ENCODE peak calls at places on chromosomes 2 and 18, in seven cellular contexts. V, F, B, N, S, X and E are unnamed samples.

GRCh38 chr2:179410552-179411356 is 146.1 kb upstream of the SESTD1 start:
- DNase-seq in V (no peak), F (peak), B (peak), N (peak), S (no peak), X (peak), E (peak)

GRCh38 chr2:216665717-216666116 is 29.6 kb downstream of the IGFBP5 start:
- DNase-seq in V (no peak), F (peak), B (no peak), N (no peak), S (no peak), X (peak), E (no peak)

GRCh38 chr2:205685314-205686230 is 3.3 kb downstream of the NRP2 start:
- DNase-seq in V (no peak), F (peak), B (peak), N (peak), S (peak), X (peak), E (no peak)

GRCh38 chr2:151767536-151767935 is 33.3 kb upstream of the NEB start:
- DNase-seq in V (no peak), F (no peak), B (no peak), N (no peak), S (no peak), X (no peak), E (no peak)

GRCh38 chr2:163345795-163346573 is 389.8 kb downstream of the FIGN start:
- DNase-seq in V (no peak), F (no peak), B (peak), N (no peak), S (no peak), X (no peak), E (peak)

GRCh38 chr2:190649798-190650390 is 1.0 kb downstream of the NAB1 start:
- DNase-seq in V (no peak), F (no peak), B (no peak), N (no peak), S (no peak), X (no peak), E (peak)

GRCh38 chr18:7221424-7222155 is 9.3 kb upstream of the LRRC30 start:
- DNase-seq in V (no peak), F (no peak), B (peak), N (peak), S (no peak), X (peak), E (peak)

GRCh38 chr18:79442508-79443221 is 46.9 kb downstream of the NFATC1 start:
- DNase-seq in V (no peak), F (no peak), B (no peak), N (no peak), S (no peak), X (no peak), E (peak)

GRCh38 chr2:11028407-11028916 is 116.7 kb downstream of the KCNF1 start:
- DNase-seq in V (no peak), F (peak), B (no peak), N (no peak), S (no peak), X (peak), E (no peak)

GRCh38 chr2:39508243-39508642 is 71.2 kb upstream of the MAP4K3 start:
- DNase-seq in V (no peak), F (no peak), B (no peak), N (no peak), S (no peak), X (no peak), E (no peak)

GRCh38 chr18:23694642-23695430 is 5.6 kb downstream of the LAMA3 start:
- DNase-seq in V (no peak), F (no peak), B (no peak), N (no peak), S (no peak), X (no peak), E (no peak)

GRCh38 chr2:158460632-158461297 is 4.0 kb downstream of the PKP4 start:
- DNase-seq in V (no peak), F (no peak), B (no peak), N (no peak), S (no peak), X (no peak), E (peak)
- H3K4me3 ChIP-seq in V (no peak), F (no peak), B (no peak), N (no peak), S (no peak), X (peak), E (no peak)

GRCh38 chr2:29347774-29348465 is 232.7 kb downstream of the CLIP4 start:
- DNase-seq in V (no peak), F (no peak), B (no peak), N (no peak), S (no peak), X (no peak), E (no peak)

GRCh38 chr2:29345236-29345635 is 230.0 kb downstream of the CLIP4 start:
- DNase-seq in V (no peak), F (no peak), B (no peak), N (no peak), S (no peak), X (no peak), E (no peak)

GRCh38 chr2:29343830-29344229 is 228.6 kb downstream of the CLIP4 start:
- DNase-seq in V (no peak), F (no peak), B (no peak), N (no peak), S (no peak), X (no peak), E (no peak)

GRCh38 chr2:29349316-29350030 is 234.3 kb downstream of the CLIP4 start:
- DNase-seq in V (no peak), F (no peak), B (no peak), N (no peak), S (no peak), X (no peak), E (no peak)
- H3K27ac ChIP-seq in V (no peak), F (no peak), B (no peak), N (no peak), S (no peak), X (no peak), E (no peak)

DNA sequence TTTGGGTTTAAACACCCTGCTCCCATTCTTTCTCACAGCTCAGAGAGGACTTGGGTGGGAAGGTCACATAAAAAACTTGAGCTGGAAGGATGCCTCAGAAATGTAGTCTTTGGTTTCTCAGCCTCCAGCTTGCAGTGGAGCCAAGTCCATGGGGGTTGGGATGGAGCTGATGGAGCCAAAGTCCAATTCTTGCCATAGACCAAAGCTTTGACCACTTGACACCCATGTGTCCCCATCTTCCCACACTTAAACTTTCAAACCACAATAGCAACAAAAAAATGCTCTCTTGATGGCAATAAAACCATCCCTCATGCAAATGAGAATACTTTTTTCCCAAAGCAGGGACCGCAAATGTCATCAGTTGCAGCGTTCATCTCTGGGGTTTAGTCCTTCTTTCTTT is 14.7 kb upstream of the DAW1 start:
- DNase-seq in V (no peak), F (no peak), B (no peak), N (no peak), S (no peak), X (no peak), E (no peak)
- H3K4me3 ChIP-seq in V (no peak), F (no peak), B (no peak), N (no peak), S (no peak), X (no peak), E (no peak)

GRCh38 chr2:224098473-224098872 is 59.4 kb upstream of the SERPINE2 start:
- DNase-seq in V (peak), F (no peak), B (no peak), N (peak), S (no peak), X (no peak), E (no peak)
- H3K27ac ChIP-seq in V (peak), F (no peak), B (no peak), N (no peak), S (no peak), X (no peak), E (no peak)